ENCODE peak calls at places on chromosomes 3 and 15, in six cellular contexts. V is GM23248; H is CD4-positive, CD25-positive, alpha-beta regulatory T cell; J is ovary; X is mesenchymal stem cell; I is fibroblast of lung. E is an unnamed sample.

GRCh38 chr3:145865329-145865904 is 295.6 kb downstream of the PLOD2 start:
- DNase-seq in I (peak; percentile 57), X (no peak), V (no peak), J (no peak), H (no peak), E (no peak)

GRCh38 chr3:130761730-130762311 is 15.2 kb upstream of the PIK3R4 start:
- DNase-seq in I (no peak), J (no peak), X (no peak), V (no peak), H (no peak), E (no peak)

GRCh38 chr15:70342141-70342540 is 244.4 kb upstream of the TLE3 start:
- DNase-seq in X (no peak), I (no peak), J (no peak), V (no peak), H (no peak), E (no peak)

GRCh38 chr3:62208385-62208784 is 165.0 kb downstream of the FEZF2 start:
- DNase-seq in V (no peak), X (no peak), I (no peak), H (no peak), J (no peak), E (no peak)

GRCh38 chr3:68206524-68207117 is 552.2 kb upstream of the SUCLG2 start:
- DNase-seq in J (no peak), H (no peak), I (no peak), V (no peak), X (no peak), E (no peak)

GRCh38 chr3:185420762-185421161 is 57.8 kb downstream of the MAP3K13 start:
- DNase-seq in J (no peak), V (no peak), I (peak; percentile 25), X (no peak), H (no peak), E (no peak)

GRCh38 chr15:60734846-60735245 is 255.9 kb upstream of the ICE2 start:
- DNase-seq in X (no peak), V (no peak), H (no peak), J (no peak), I (no peak), E (no peak)

GRCh38 chr3:151091685-151092352 is 6.4 kb downstream of the MED12L start:
- DNase-seq in I (peak; percentile 52), V (peak; percentile 50), J (no peak), X (peak; percentile 7), H (no peak), E (no peak)

GRCh38 chr3:140727886-140728285 is 50.0 kb downstream of the TRIM42 start:
- DNase-seq in V (no peak), X (no peak), H (no peak), I (peak; percentile 12), J (no peak), E (no peak)

GRCh38 chr3:179666436-179667035 is 13.7 kb downstream of the USP13 start:
- DNase-seq in X (no peak), J (peak; percentile 79), V (peak; percentile 15), I (peak; percentile 33), H (no peak), E (peak; percentile 27)

GRCh38 chr3:14415501-14415900 is 13.1 kb downstream of the SLC6A6 start:
- DNase-seq in V (peak; percentile 62), X (peak; percentile 57), H (no peak), I (peak; percentile 55), J (no peak), E (no peak)

GRCh38 chr3:65993134-65993900 is 45.4 kb downstream of the MAGI1 start:
- DNase-seq in J (no peak), H (no peak), V (no peak), X (no peak), I (no peak), E (no peak)

GRCh38 chr3:153319691-153320552 is 157.9 kb downstream of the RAP2B start:
- DNase-seq in I (no peak), X (no peak), H (no peak), J (no peak), V (no peak), E (no peak)

GRCh38 chr3:43388909-43389308 is 102.6 kb downstream of the SNRK start:
- DNase-seq in H (peak; percentile 7), X (peak; percentile 37), I (no peak), V (no peak), J (no peak), E (no peak)

GRCh38 chr3:35639251-35640185 is at the start of gene ARPP21:
- DNase-seq in H (no peak), J (no peak), V (no peak), I (no peak), X (peak; percentile 2), E (peak; percentile 15)

GRCh38 chr15:72312605-72313447 is 7.1 kb downstream of the CELF6 start:
- DNase-seq in H (peak; percentile 60), I (peak; percentile 58), V (peak; percentile 85), J (peak; percentile 52), X (peak; percentile 73), E (peak; percentile 67)

GRCh38 chr3:67691207-67691606 is 36.8 kb upstream of the SUCLG2 start:
- DNase-seq in I (no peak), H (no peak), V (no peak), J (no peak), X (no peak), E (no peak)

GRCh38 chr15:64774556-64775523 is 549 bp downstream of the RBPMS2 start:
- DNase-seq in H (no peak), V (peak; percentile 43), I (peak; percentile 14), J (peak; percentile 69), X (peak; percentile 34), E (peak; percentile 25)

GRCh38 chr15:90459368-90459767 is 70.4 kb upstream of the CRTC3 start:
- DNase-seq in J (no peak), H (no peak), V (no peak), X (no peak), I (no peak), E (peak; percentile 78)

DNA sequence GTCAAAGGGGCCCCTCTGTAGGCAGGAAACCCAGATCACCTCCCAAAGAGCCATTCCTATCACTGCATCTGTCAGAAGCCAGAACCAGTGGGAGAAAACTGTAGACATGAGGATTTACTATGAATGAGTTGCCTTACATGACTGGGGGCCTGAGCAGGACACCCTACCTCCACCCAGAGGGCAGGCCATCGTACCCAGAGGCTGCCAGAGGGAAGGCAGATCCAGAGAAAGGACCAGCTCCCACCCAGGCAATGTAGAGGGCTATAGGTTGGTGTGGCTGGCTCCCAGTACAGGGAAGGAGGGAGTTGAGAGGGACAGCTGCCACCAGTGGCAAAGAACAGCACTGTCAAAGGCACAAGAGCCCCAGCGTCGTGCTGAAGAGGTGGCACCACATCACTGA is 233.2 kb downstream of the OCA2 start:
- DNase-seq in H (no peak), I (no peak), V (no peak), X (no peak), J (no peak), E (no peak)
- H3K4me1 ChIP-seq in H (no peaks in the 10 kb centered on the region), I (no peaks in the 10 kb centered on the region), V (no peaks in the 10 kb centered on the region), X (no peaks in the 10 kb centered on the region), J (no peaks in the 10 kb centered on the region), E (no peaks in the 10 kb centered on the region)

GRCh38 chr3:120438971-120439370 is 11.8 kb downstream of the FSTL1 start:
- DNase-seq in J (peak; percentile 65), H (no peak), V (peak; percentile 85), X (peak; percentile 97), I (peak; percentile 92), E (peak; percentile 95)

GRCh38 chr3:120442975-120443517 is 7.7 kb downstream of the FSTL1 start:
- DNase-seq in X (peak; percentile 38), I (no peak), H (no peak), J (no peak), V (peak; percentile 57), E (no peak)

GRCh38 chr3:120440001-120440703 is 10.6 kb downstream of the FSTL1 start:
- DNase-seq in H (no peak), I (peak; percentile 81), J (no peak), X (peak; percentile 69), V (peak; percentile 77), E (no peak)

GRCh38 chr3:120440762-120441161 is 10.0 kb downstream of the FSTL1 start:
- DNase-seq in V (no peak), H (no peak), J (no peak), X (no peak), I (no peak), E (no peak)

GRCh38 chr3:120441776-120442175 is 9.0 kb downstream of the FSTL1 start:
- DNase-seq in V (no peak), X (no peak), I (no peak), J (no peak), H (no peak), E (peak; percentile 49)
- H3K4me1 ChIP-seq in V (peaks cover 92% of the 10 kb centered on the region), X (peaks cover 15% of the 10 kb centered on the region), I (peaks cover 32% of the 10 kb centered on the region), J (peaks cover 15% of the 10 kb centered on the region), H (no peaks in the 10 kb centered on the region), E (peaks cover 50% of the 10 kb centered on the region)

GRCh38 chr15:67180035-67180434 is 74.4 kb downstream of the AAGAB start:
- DNase-seq in X (no peak), I (no peak), V (no peak), J (no peak), H (no peak), E (no peak)

GRCh38 chr15:67179411-67179995 is 75.0 kb downstream of the AAGAB start:
- DNase-seq in J (no peak), X (no peak), I (no peak), H (no peak), V (no peak), E (no peak)

GRCh38 chr15:67181221-67181639 is 73.2 kb downstream of the AAGAB start:
- DNase-seq in H (peak; percentile 36), X (no peak), J (no peak), I (no peak), V (no peak), E (no peak)

GRCh38 chr15:67178569-67179210 is 75.8 kb downstream of the AAGAB start:
- DNase-seq in I (peak; percentile 99), J (peak; percentile 76), H (no peak), X (peak; percentile 98), V (peak; percentile 96), E (peak; percentile 90)

GRCh38 chr15:67180514-67181191 is 73.8 kb downstream of the AAGAB start:
- DNase-seq in V (no peak), I (no peak), H (no peak), J (no peak), X (no peak), E (no peak)
- H3K4me1 ChIP-seq in V (peaks cover 49% of the 10 kb centered on the region), I (peaks cover 71% of the 10 kb centered on the region), H (peaks cover 3% of the 10 kb centered on the region), J (peaks cover 18% of the 10 kb centered on the region), X (peaks cover 35% of the 10 kb centered on the region), E (peaks cover 31% of the 10 kb centered on the region)

GRCh38 chr3:178669758-178670157 is 133.5 kb downstream of the KCNMB2 start:
- DNase-seq in H (peak; percentile 1), J (no peak), I (no peak), V (no peak), X (peak; percentile 24), E (no peak)

GRCh38 chr3:178671261-178672191 is 135.3 kb downstream of the KCNMB2 start:
- DNase-seq in H (no peak), V (peak; percentile 48), J (no peak), X (peak; percentile 44), I (peak; percentile 58), E (no peak)

GRCh38 chr3:178663572-178663971 is 127.3 kb downstream of the KCNMB2 start:
- DNase-seq in X (no peak), J (no peak), H (no peak), V (no peak), I (no peak), E (no peak)

GRCh38 chr3:178669046-178669445 is 132.8 kb downstream of the KCNMB2 start:
- DNase-seq in V (no peak), X (peak; percentile 18), I (no peak), J (no peak), H (no peak), E (no peak)

DNA sequence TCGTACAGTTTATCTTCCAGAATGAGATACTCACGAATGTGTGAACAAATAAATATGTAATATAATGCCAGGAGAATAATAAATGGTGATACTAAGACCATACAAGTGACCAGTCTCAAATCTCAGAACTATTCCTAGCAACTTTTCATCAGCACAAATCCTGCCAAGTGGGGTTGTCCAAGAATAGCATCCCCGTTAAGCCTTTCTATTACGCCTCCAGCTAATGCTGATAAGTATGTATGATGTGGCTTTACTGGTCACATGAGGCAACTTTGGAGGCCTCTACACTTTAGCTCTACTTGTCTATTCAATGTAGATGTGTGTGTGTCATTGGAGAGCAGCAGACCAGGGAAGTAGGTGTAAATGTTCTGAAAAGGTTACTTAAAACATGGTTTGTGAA is 129.5 kb downstream of the KCNMB2 start:
- DNase-seq in J (no peak), H (no peak), V (no peak), X (peak; percentile 8), I (no peak), E (no peak)
- H3K4me1 ChIP-seq in J (no peaks in the 10 kb centered on the region), H (no peaks in the 10 kb centered on the region), V (no peaks in the 10 kb centered on the region), X (no peaks in the 10 kb centered on the region), I (no peaks in the 10 kb centered on the region), E (no peaks in the 10 kb centered on the region)

E was measured in endothelial cell of umbilical vein.